ENCODE peak calls at places on chromosome 1, in seven cellular contexts. F, E, M, Y, S, R and P are unnamed samples.

GRCh38 chr1:57276916-57277315 is 146.9 kb downstream of the DAB1 start:
- DNase-seq in Y (no peak), S (no peak), F (no peak), E (no peak), M (no peak), R (no peak), P (no peak)

GRCh38 chr1:172917972-172918371 is 132.8 kb downstream of the TNFSF18 start:
- DNase-seq in Y (peak), M (no peak), R (no peak), F (no peak), E (peak), S (no peak), P (peak)

GRCh38 chr1:67299296-67299695 is 8.4 kb upstream of the IL12RB2 start:
- DNase-seq in R (no peak), F (no peak), Y (no peak), M (no peak), E (no peak), S (no peak), P (no peak)

GRCh38 chr1:108000620-108001105 is 35.7 kb upstream of the VAV3 start:
- DNase-seq in F (peak), M (no peak), Y (peak), S (peak), E (peak), R (peak), P (no peak)

GRCh38 chr1:14109276-14109635 is 409.3 kb downstream of the PRDM2 start:
- DNase-seq in R (no peak), F (no peak), S (no peak), M (no peak), E (no peak), Y (no peak), P (no peak)

GRCh38 chr1:160548960-160549664 is 26.1 kb upstream of the SLAMF6 start:
- DNase-seq in M (no peak), S (no peak), R (no peak), F (no peak), Y (no peak), E (no peak), P (no peak)

GRCh38 chr1:205449750-205450443 is 5.9 kb downstream of the BLACAT1 start:
- DNase-seq in R (peak), S (no peak), F (no peak), E (peak), M (peak), Y (peak), P (no peak)

GRCh38 chr1:216688127-216688657 is 35.0 kb downstream of the ESRRG start:
- DNase-seq in Y (no peak), F (no peak), E (no peak), S (no peak), M (no peak), R (no peak), P (no peak)

GRCh38 chr1:60942291-60942690 is 140.1 kb upstream of the NFIA start:
- DNase-seq in R (no peak), E (no peak), M (no peak), S (no peak), Y (no peak), F (no peak), P (no peak)

GRCh38 chr1:206809504-206810084 is 37.3 kb upstream of the IL10 start:
- DNase-seq in E (peak), M (no peak), S (no peak), F (no peak), Y (peak), R (peak), P (peak)

GRCh38 chr1:66283583-66284041 is 250.3 kb upstream of the SGIP1 start:
- DNase-seq in M (no peak), E (peak), F (no peak), R (no peak), S (no peak), Y (no peak), P (peak)

GRCh38 chr1:15627343-15627988 is 10.2 kb downstream of the DDI2 start:
- DNase-seq in R (no peak), E (peak), Y (no peak), F (no peak), M (no peak), S (no peak), P (no peak)

GRCh38 chr1:110561631-110562030 is 42.7 kb upstream of the KCNA10 start:
- DNase-seq in Y (no peak), M (peak), S (no peak), F (no peak), E (no peak), R (no peak), P (no peak)

GRCh38 chr1:170063109-170063826 is 11.2 kb downstream of the KIFAP3 start:
- DNase-seq in M (no peak), S (no peak), R (no peak), E (peak), F (no peak), Y (peak), P (no peak)

GRCh38 chr1:170807432-170807831 is 127.9 kb upstream of the MROH9 start:
- DNase-seq in Y (peak), R (no peak), E (peak), M (no peak), S (no peak), F (no peak), P (peak)

GRCh38 chr1:156851779-156852413 is 7.0 kb downstream of the INSRR start:
- DNase-seq in E (no peak), Y (no peak), R (no peak), M (no peak), S (peak), F (no peak), P (no peak)

GRCh38 chr1:50420689-50421365 is 2.4 kb downstream of the DMRTA2 start:
- DNase-seq in Y (no peak), M (peak), R (no peak), F (no peak), E (no peak), S (no peak), P (no peak)

GRCh38 chr1:231691618-231692259 is 65.1 kb downstream of the DISC1 start:
- DNase-seq in F (peak), S (peak), M (peak), E (peak), R (no peak), Y (peak), P (peak)

GRCh38 chr1:101238041-101238515 is 1.3 kb downstream of the S1PR1 start:
- DNase-seq in E (no peak), F (peak), S (no peak), Y (no peak), M (peak), R (no peak), P (no peak)

GRCh38 chr1:156839426-156840109 is 19.3 kb downstream of the INSRR start:
- DNase-seq in R (no peak), Y (no peak), E (no peak), S (no peak), F (no peak), M (no peak), P (no peak)

GRCh38 chr1:12167493-12168429 is 970 bp downstream of the TNFRSF1B start:
- DNase-seq in F (no peak), R (no peak), M (no peak), E (no peak), S (no peak), Y (no peak), P (no peak)

GRCh38 chr1:89566761-89567174 is 42.1 kb downstream of the LRRC8B start:
- DNase-seq in F (peak), Y (no peak), R (no peak), M (peak), S (peak), E (peak), P (no peak)

GRCh38 chr1:110203021-110203661 is 7.0 kb upstream of the KCNC4 start:
- DNase-seq in S (peak), M (peak), Y (peak), R (peak), E (peak), F (peak), P (peak)

GRCh38 chr1:110673805-110674336 is 869 bp downstream of the KCNA3 start:
- DNase-seq in E (no peak), M (no peak), R (no peak), S (no peak), F (no peak), Y (no peak), P (no peak)

GRCh38 chr1:157045251-157046218 is at the start of gene ARHGEF11:
- DNase-seq in Y (peak), S (peak), M (peak), F (peak), E (peak), R (peak), P (peak)

GRCh38 chr1:161189036-161189435 is 9.8 kb downstream of the ADAMTS4 start:
- DNase-seq in R (no peak), F (no peak), E (no peak), M (no peak), S (no peak), Y (peak), P (no peak)

GRCh38 chr1:12480748-12481362 is 137.2 kb downstream of the DHRS3 start:
- DNase-seq in R (no peak), E (peak), F (no peak), S (no peak), Y (peak), M (no peak), P (peak)

GRCh38 chr1:164602142-164602429 is 43.1 kb downstream of the PBX1 start:
- DNase-seq in S (no peak), F (no peak), R (peak), Y (no peak), E (no peak), M (no peak), P (no peak)

GRCh38 chr1:23930861-23931471 is 17.8 kb upstream of the CNR2 start:
- DNase-seq in S (no peak), E (peak), M (no peak), F (no peak), Y (peak), R (no peak), P (peak)

GRCh38 chr1:228902781-228903572 is 167.7 kb downstream of the RHOU start:
- DNase-seq in M (no peak), F (peak), R (peak), S (peak), E (peak), Y (peak), P (peak)

GRCh38 chr1:201954263-201955008 is 867 bp upstream of the TIMM17A start:
- DNase-seq in M (no peak), R (no peak), F (no peak), Y (no peak), E (no peak), S (no peak), P (no peak)

GRCh38 chr1:69567847-69568434 is at the start of gene LRRC7:
- DNase-seq in Y (no peak), F (no peak), S (no peak), E (no peak), R (no peak), M (peak), P (no peak)

GRCh38 chr1:51295926-51296325 is 34.4 kb downstream of the TTC39A start:
- DNase-seq in Y (no peak), E (no peak), S (no peak), M (no peak), F (no peak), R (no peak), P (no peak)

GRCh38 chr1:220529530-220529920 is 1.6 kb downstream of the MARK1 start:
- DNase-seq in Y (no peak), R (no peak), F (no peak), M (no peak), S (no peak), E (no peak), P (no peak)

GRCh38 chr1:67733741-67734690 is 49.0 kb downstream of the GADD45A start:
- DNase-seq in F (no peak), S (no peak), E (no peak), Y (no peak), R (no peak), M (no peak), P (no peak)

GRCh38 chr1:92480200-92480812 is 6.4 kb downstream of the GFI1 start:
- DNase-seq in M (no peak), R (no peak), E (no peak), F (no peak), S (no peak), Y (no peak), P (no peak)

GRCh38 chr1:53316058-53316741 is 11.7 kb downstream of the LRP8 start:
- DNase-seq in M (peak), R (no peak), S (no peak), E (peak), F (no peak), Y (no peak), P (no peak)

GRCh38 chr1:225735252-225736149 is 42.1 kb upstream of the SRP9 start:
- DNase-seq in R (peak), M (peak), F (peak), Y (peak), S (peak), E (peak), P (peak)

GRCh38 chr1:169529068-169529642 is 43.4 kb upstream of the SLC19A2 start:
- DNase-seq in Y (peak), M (no peak), E (no peak), R (peak), S (no peak), F (no peak), P (no peak)

GRCh38 chr1:47205918-47206317 is 16.1 kb upstream of the PDZK1IP1 start:
- DNase-seq in M (no peak), Y (no peak), S (no peak), F (no peak), E (no peak), R (no peak), P (no peak)
- TF ChIP-seq CTCF in M (no peak), Y (no peak), S (no peak), F (no peak), E (no peak), R (no peak), P (no peak)

GRCh38 chr1:43779266-43779665 is 71.9 kb downstream of the ST3GAL3 start:
- DNase-seq in F (no peak), M (no peak), E (no peak), R (no peak), S (no peak), Y (no peak), P (no peak)
- TF ChIP-seq CTCF in F (no peak), M (no peak), E (no peak), R (no peak), S (no peak), Y (no peak), P (peak)

DNA sequence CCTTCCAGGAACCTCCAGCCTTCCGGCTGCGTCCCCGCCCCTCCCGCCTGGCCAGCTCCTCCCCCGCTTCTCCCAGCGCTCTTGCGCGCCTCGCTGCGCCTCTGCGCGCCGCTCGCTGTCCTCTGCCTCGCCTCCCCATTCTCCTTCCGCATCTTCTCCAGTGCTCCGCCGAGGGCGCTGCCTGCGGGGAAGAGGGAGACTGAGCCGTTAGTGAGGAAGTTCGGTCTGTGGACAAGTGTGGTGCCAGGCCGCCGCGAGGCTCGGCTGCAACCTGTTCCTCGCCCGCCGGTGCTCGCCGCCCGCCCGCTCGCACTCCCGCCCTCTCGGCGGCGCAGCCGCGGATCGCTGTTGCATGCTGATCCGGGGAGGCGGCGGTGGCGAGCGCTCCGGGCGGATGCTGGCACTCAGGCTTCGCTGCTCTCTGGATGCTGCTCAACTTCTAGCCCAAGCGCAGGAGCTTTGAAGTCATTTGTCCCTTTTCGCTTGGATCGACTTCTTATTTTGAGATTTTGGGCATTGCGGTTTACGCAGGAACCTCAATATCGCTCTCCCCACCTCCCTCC is 715 bp upstream of the CACNA1E start:
- DNase-seq in S (no peak), Y (no peak), R (peak), E (peak), F (no peak), M (peak), P (no peak)
- TF ChIP-seq CTCF in S (no peak), Y (no peak), R (no peak), E (no peak), F (no peak), M (no peak), P (no peak)

GRCh38 chr1:2530501-2531361 is 668 bp upstream of the HES5 start:
- DNase-seq in F (no peak), S (no peak), Y (no peak), R (peak), E (no peak), M (no peak), P (peak)
- TF ChIP-seq CTCF in F (no peak), S (no peak), Y (no peak), R (peak), E (no peak), M (no peak), P (peak)

GRCh38 chr1:44557756-44558155 is 116.5 kb downstream of the TMEM53 start:
- DNase-seq in R (no peak), S (no peak), F (no peak), M (no peak), Y (no peak), E (no peak), P (no peak)

GRCh38 chr1:44553771-44554170 is 120.5 kb downstream of the TMEM53 start:
- DNase-seq in M (no peak), S (no peak), E (peak), Y (peak), R (no peak), F (no peak), P (peak)

GRCh38 chr1:44549491-44549890 is 124.8 kb downstream of the TMEM53 start:
- DNase-seq in M (no peak), Y (no peak), R (no peak), E (no peak), S (no peak), F (no peak), P (no peak)

GRCh38 chr1:44554706-44555105 is 119.6 kb downstream of the TMEM53 start:
- DNase-seq in E (no peak), Y (no peak), R (no peak), S (no peak), F (no peak), M (no peak), P (no peak)

GRCh38 chr1:44553127-44553758 is 121.0 kb downstream of the TMEM53 start:
- DNase-seq in F (no peak), M (no peak), S (no peak), Y (no peak), R (no peak), E (no peak), P (no peak)
- TF ChIP-seq CTCF in F (no peak), M (no peak), S (no peak), Y (no peak), R (no peak), E (no peak), P (no peak)

GRCh38 chr1:31712041-31712440 is 8.2 kb upstream of the COL16A1 start:
- DNase-seq in M (no peak), S (no peak), R (no peak), E (peak), F (no peak), Y (peak), P (no peak)

GRCh38 chr1:31715873-31716220 is 12.0 kb upstream of the COL16A1 start:
- DNase-seq in S (no peak), Y (no peak), M (no peak), F (no peak), E (no peak), R (no peak), P (no peak)

GRCh38 chr1:31712625-31713024 is 8.8 kb upstream of the COL16A1 start:
- DNase-seq in F (peak), Y (peak), S (peak), E (peak), M (no peak), R (no peak), P (peak)

GRCh38 chr1:31715097-31715872 is 11.5 kb upstream of the COL16A1 start:
- DNase-seq in F (peak), R (peak), E (peak), Y (peak), M (peak), S (peak), P (peak)

DNA sequence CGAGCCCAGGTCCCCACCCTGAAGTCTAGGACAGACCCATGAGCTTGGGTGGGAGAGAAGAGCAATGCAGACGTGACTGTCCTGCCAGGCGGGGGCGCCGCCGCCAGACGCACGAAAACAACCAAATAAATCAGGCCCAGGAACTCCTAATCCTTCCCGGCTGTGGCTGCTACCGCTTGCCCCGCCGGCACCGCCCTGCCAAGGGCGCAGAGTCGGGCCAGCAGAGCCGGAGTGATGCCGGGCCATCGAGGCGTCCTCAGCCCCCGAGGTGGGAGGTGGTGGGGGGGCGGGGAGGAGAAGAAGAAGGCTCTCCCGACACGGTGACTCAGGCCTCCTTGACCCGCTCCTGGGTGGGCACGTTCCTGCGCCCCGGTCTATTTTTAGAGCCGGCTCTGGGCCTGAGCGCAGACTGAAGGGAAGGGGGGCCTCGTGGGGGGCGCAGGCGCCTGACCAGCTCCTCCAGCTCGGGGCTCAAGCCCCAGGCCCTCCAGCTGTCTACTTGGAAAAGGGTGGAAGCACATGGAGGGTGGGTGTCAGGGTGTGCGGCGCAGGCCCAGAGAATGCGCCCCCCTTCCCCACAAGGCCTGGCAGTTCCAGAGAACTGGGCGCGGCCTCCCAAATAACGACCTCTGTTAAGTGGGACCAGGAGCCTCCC is 10.8 kb upstream of the COL16A1 start:
- DNase-seq in S (peak), E (peak), M (peak), F (peak), R (peak), Y (peak), P (peak)
- TF ChIP-seq CTCF in S (peak), E (peak), M (peak), F (no peak), R (peak), Y (peak), P (peak)

GRCh38 chr1:40449684-40450490 is at the start of gene ZFP69B:
- DNase-seq in R (peak), S (peak), Y (peak), F (peak), M (peak), E (peak), P (peak)
- TF ChIP-seq CTCF in R (no peak), S (no peak), Y (no peak), F (no peak), M (no peak), E (peak), P (peak)

DNA sequence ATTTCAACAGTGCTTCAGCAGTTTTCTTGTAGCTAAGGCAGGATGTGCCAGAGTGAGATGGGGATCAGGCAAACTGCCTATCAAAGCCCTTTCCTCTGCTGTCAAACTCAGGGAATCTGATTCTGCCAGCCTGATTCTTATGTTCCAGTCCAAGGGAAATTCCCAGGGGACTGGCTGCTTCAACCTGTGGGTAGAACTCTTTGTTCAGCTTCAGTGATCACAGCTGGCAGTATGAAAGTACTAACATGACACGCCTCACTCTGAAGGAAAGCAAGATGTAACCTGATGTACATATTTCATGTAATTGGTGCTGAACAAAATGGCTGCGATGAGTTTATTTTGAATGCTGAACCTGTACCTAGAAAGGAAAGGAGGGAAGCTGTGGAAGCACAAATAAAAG is 40.1 kb upstream of the SLC5A9 start:
- DNase-seq in R (no peak), M (peak), F (no peak), S (no peak), E (no peak), Y (no peak), P (no peak)
- TF ChIP-seq CTCF in R (no peak), M (no peak), F (no peak), S (no peak), E (no peak), Y (no peak), P (no peak)

GRCh38 chr1:154765970-154766369 is 104.1 kb downstream of the KCNN3 start:
- DNase-seq in M (no peak), E (peak), R (no peak), F (no peak), Y (no peak), S (no peak), P (peak)
- TF ChIP-seq CTCF in M (peak), E (peak), R (no peak), F (no peak), Y (peak), S (peak), P (peak)

GRCh38 chr1:40197656-40198055 is 36.5 kb downstream of the RLF start:
- DNase-seq in R (no peak), M (no peak), E (no peak), F (no peak), S (no peak), Y (no peak), P (no peak)
- TF ChIP-seq CTCF in R (no peak), M (no peak), E (peak), F (no peak), S (no peak), Y (no peak), P (peak)